ENCODE peak calls at places on chromosomes 13 and 19, in five cellular contexts. V is colonic mucosa, O is HAP-1, A is PC-9, S is IMR-90. P is an unnamed sample. For H3K4me1, the result is how much of the 10 kb centered on the place peaks cover.

GRCh38 chr19:5897189-5897969 is 6.2 kb downstream of the NDUFA11 start:
- DNase-seq in V (no peak), O (no peak), A (no peak), S (no peak), P (no peak)

GRCh38 chr19:40623403-40624239 is 22.5 kb downstream of the LTBP4 start:
- DNase-seq in V (peak), O (peak), A (no peak), S (peak), P (peak)

GRCh38 chr13:92950771-92951170 is 275.8 kb upstream of the GPC6 start:
- DNase-seq in V (no peak), O (no peak), A (no peak), S (no peak), P (no peak)

GRCh38 chr19:21519488-21519887 is 14.1 kb downstream of the ZNF429 start:
- DNase-seq in V (no peak), O (no peak), A (no peak), S (no peak), P (no peak)

GRCh38 chr13:79992111-79992510 is 348.8 kb downstream of the SPRY2 start:
- DNase-seq in V (no peak), O (no peak), A (no peak), S (no peak), P (no peak)

GRCh38 chr13:35964764-35965163 is 166.4 kb downstream of the DCLK1 start:
- DNase-seq in V (no peak), O (no peak), A (no peak), S (peak), P (peak)

GRCh38 chr19:11887247-11887617 is 350 bp upstream of the ZNF69 start:
- DNase-seq in V (no peak), O (no peak), A (no peak), S (no peak), P (no peak)

GRCh38 chr19:46586294-46586693 is 14.8 kb upstream of the CALM3 start:
- DNase-seq in V (no peak), O (no peak), A (no peak), S (no peak), P (no peak)

GRCh38 chr13:98488736-98489135 is 88.2 kb downstream of the STK24 start:
- DNase-seq in V (no peak), O (no peak), A (no peak), S (no peak), P (no peak)

GRCh38 chr13:100898431-100898830 is 223.8 kb upstream of the TMTC4 start:
- DNase-seq in V (no peak), O (no peak), A (no peak), S (peak), P (no peak)

GRCh38 chr13:20230913-20231838 is 943 bp downstream of the GJB6 start:
- DNase-seq in V (no peak), O (no peak), A (no peak), S (no peak), P (no peak)

GRCh38 chr13:44746690-44747089 is 170.6 kb upstream of the TSC22D1 start:
- DNase-seq in V (no peak), O (no peak), A (no peak), S (peak), P (no peak)

GRCh38 chr13:63680704-63681103 is 2265.1 kb upstream of the PCDH20 start:
- DNase-seq in V (no peak), O (peak), A (no peak), S (no peak), P (no peak)

GRCh38 chr13:43304945-43305344 is 281.6 kb downstream of the DNAJC15 start:
- DNase-seq in V (no peak), O (no peak), A (no peak), S (no peak), P (no peak)

GRCh38 chr13:24742294-24742693 is 21.7 kb upstream of the RNF17 start:
- DNase-seq in V (no peak), O (no peak), A (no peak), S (no peak), P (no peak)

GRCh38 chr19:11265785-11266236 is 3.5 kb upstream of the DOCK6 start:
- DNase-seq in V (peak), O (no peak), A (peak), S (no peak), P (no peak)

GRCh38 chr13:112711528-112712265 is 21.9 kb downstream of the ATP11A start:
- DNase-seq in V (peak), O (peak), A (peak), S (peak), P (peak)

GRCh38 chr19:42280761-42281174 is 11.7 kb downstream of the CIC start:
- DNase-seq in V (peak), O (no peak), A (no peak), S (peak), P (peak)

GRCh38 chr13:95100525-95101121 is 200.6 kb downstream of the ABCC4 start:
- DNase-seq in V (no peak), O (peak), A (no peak), S (peak), P (no peak)

GRCh38 chr19:32876236-32876918 is 6.8 kb upstream of the SLC7A9 start:
- DNase-seq in V (peak), O (no peak), A (peak), S (no peak), P (no peak)

GRCh38 chr13:93230466-93230865 is 3.9 kb downstream of the GPC6 start:
- DNase-seq in V (no peak), O (no peak), A (no peak), S (peak), P (peak)

GRCh38 chr13:109529964-109530363 is 256.4 kb downstream of the IRS2 start:
- DNase-seq in V (no peak), O (no peak), A (no peak), S (no peak), P (no peak)

GRCh38 chr13:39656325-39656677 is 839 bp downstream of the COG6 start:
- DNase-seq in V (no peak), O (no peak), A (no peak), S (peak), P (no peak)

GRCh38 chr13:43085545-43085944 is 62.2 kb downstream of the DNAJC15 start:
- DNase-seq in V (no peak), O (peak), A (no peak), S (peak), P (peak)

GRCh38 chr13:101930331-101930730 is 471.5 kb downstream of the FGF14 start:
- DNase-seq in V (no peak), O (no peak), A (no peak), S (peak), P (no peak)

GRCh38 chr13:48411281-48412099 is 1.4 kb downstream of the LPAR6 start:
- DNase-seq in V (peak), O (peak), A (no peak), S (peak), P (no peak)

GRCh38 chr19:55173186-55173716 is 6.8 kb upstream of the DNAAF3 start:
- DNase-seq in V (no peak), O (no peak), A (no peak), S (no peak), P (no peak)

GRCh38 chr19:29245221-29245620 is 32.3 kb upstream of the UQCRFS1 start:
- DNase-seq in V (no peak), O (no peak), A (no peak), S (no peak), P (no peak)

GRCh38 chr13:33610471-33611015 is 207.4 kb upstream of the RFC3 start:
- DNase-seq in V (peak), O (peak), A (no peak), S (no peak), P (peak)

GRCh38 chr13:79404985-79405384 is 1.1 kb downstream of the RBM26 start:
- DNase-seq in V (no peak), O (no peak), A (no peak), S (no peak), P (no peak)

GRCh38 chr13:103006706-103007426 is 59.4 kb downstream of the SLC10A2 start:
- DNase-seq in V (no peak), O (no peak), A (no peak), S (no peak), P (no peak)

GRCh38 chr19:46471116-46471733 is at the start of gene PNMA8A:
- DNase-seq in V (no peak), O (peak), A (no peak), S (peak), P (peak)

GRCh38 chr13:111398715-111399299 is 78.4 kb downstream of the TEX29 start:
- DNase-seq in V (no peak), O (no peak), A (no peak), S (no peak), P (no peak)

GRCh38 chr13:75836441-75836840 is 200.3 kb downstream of the LMO7 start:
- DNase-seq in V (peak), O (no peak), A (no peak), S (no peak), P (no peak)
- H3K4me3 ChIP-seq in V (no peak), O (no peak), A (no peak), S (no peak), P (no peak)

GRCh38 chr19:1836458-1837221 is 11.6 kb downstream of the REXO1 start:
- DNase-seq in V (no peak), O (no peak), A (no peak), S (no peak), P (no peak)
- H3K4me1 ChIP-seq in V (under half), O (under half), A (under half), S (under half), P (under half)

GRCh38 chr19:14528419-14529253 is 758 bp upstream of the TECR start:
- DNase-seq in V (no peak), O (no peak), A (no peak), S (no peak), P (no peak)
- H3K4me3 ChIP-seq in V (peak), O (peak), A (peak), S (peak), P (peak)

GRCh38 chr13:30370146-30370545 is 52.1 kb upstream of the UBE2L5 start:
- DNase-seq in V (no peak), O (no peak), A (no peak), S (no peak), P (no peak)
- H3K4me1 ChIP-seq in V (under half), O (under half), A (under half), S (under half), P (under half)

GRCh38 chr19:14116525-14116917 is 1.0 kb downstream of the PRKACA start:
- DNase-seq in V (no peak), O (no peak), A (no peak), S (no peak), P (no peak)
- H3K4me3 ChIP-seq in V (peak), O (peak), A (peak), S (peak), P (peak)

GRCh38 chr19:15283141-15283885 is 49.0 kb downstream of the BRD4 start:
- DNase-seq in V (no peak), O (no peak), A (no peak), S (peak), P (peak)
- H3K4me1 ChIP-seq in V (under half), O (under half), A (half or more), S (under half), P (half or more)

DNA sequence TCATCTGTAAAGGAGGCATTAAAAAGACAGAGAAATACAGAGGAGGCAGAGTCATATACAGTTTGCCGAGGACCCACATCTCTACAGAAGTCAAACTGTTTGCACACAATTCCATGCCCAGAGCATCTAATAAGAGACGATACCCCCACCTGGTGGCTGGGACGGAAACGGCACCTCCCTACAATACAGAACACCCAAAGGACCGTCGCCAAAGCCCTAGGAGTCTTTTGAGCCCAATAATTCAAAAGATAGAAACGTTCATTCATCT is 703 bp upstream of the PLEKHG2 start:
- DNase-seq in V (peak), O (peak), A (peak), S (peak), P (peak)
- H3K4me3 ChIP-seq in V (no peak), O (peak), A (peak), S (peak), P (peak)

GRCh38 chr19:38424272-38424671 is 1.7 kb downstream of the RASGRP4 start:
- DNase-seq in V (no peak), O (no peak), A (no peak), S (no peak), P (no peak)

GRCh38 chr19:38425222-38425809 is 703 bp downstream of the RASGRP4 start:
- DNase-seq in V (no peak), O (no peak), A (no peak), S (no peak), P (no peak)

GRCh38 chr19:38422405-38422804 is 3.6 kb downstream of the RASGRP4 start:
- DNase-seq in V (no peak), O (no peak), A (no peak), S (no peak), P (no peak)

GRCh38 chr19:38420935-38421334 is 5.1 kb downstream of the RASGRP4 start:
- DNase-seq in V (no peak), O (no peak), A (no peak), S (no peak), P (no peak)

DNA sequence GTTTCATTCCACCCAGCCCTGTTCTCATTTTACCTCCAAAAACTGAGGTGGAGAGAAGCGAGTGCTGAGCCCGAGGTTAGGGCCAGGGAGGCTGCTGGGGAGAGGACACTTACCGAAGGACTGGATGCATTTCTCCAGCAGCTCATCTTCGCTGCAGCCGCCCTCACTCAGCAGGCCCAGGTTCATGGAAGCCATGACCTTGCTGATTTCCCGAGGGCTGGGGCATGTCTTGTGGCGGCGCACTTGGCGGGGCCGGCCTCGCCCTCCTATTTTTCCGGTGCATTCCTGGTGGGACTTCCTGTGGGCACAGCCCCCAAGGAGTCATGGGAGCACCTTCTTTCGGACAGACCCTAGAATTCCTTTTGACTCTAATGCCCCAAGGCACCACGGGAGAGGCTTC is 4.2 kb downstream of the RASGRP4 start:
- DNase-seq in V (no peak), O (no peak), A (no peak), S (no peak), P (no peak)
- H3K4me1 ChIP-seq in V (under half), O (under half), A (under half), S (under half), P (under half)

P was measured in cardiac muscle cell.